ENCODE peak calls at places on chromosomes 4 and X, in seven cellular contexts. One of them, this sample, is unnamed.
A peak's percentile ranks its signal among the peaks of the same experiment; 100 is the strongest.

GRCh38 chr4:81405900-81406401 is 65.8 kb downstream of the RASGEF1B start:
- DNase-seq in stromal cell of bone marrow: peak; percentile 78
- DNase-seq in GM18507: peak; percentile 26
- DNase-seq in AG20443: peak; percentile 78
- DNase-seq in ELF-1: peak; percentile 5
- DNase-seq in caudate nucleus: no peak
- DNase-seq in anterior cingulate cortex: no peak
- DNase-seq in this sample: peak; percentile 68

GRCh38 chr4:1451752-1452122 is 45.5 kb upstream of the NKX1-1 start:
- DNase-seq in stromal cell of bone marrow: no peak
- DNase-seq in GM18507: no peak
- DNase-seq in AG20443: peak; percentile 7
- DNase-seq in ELF-1: no peak
- DNase-seq in caudate nucleus: no peak
- DNase-seq in anterior cingulate cortex: no peak
- DNase-seq in this sample: no peak

GRCh38 chr4:23888421-23889319 is 1.2 kb downstream of the PPARGC1A start:
- DNase-seq in stromal cell of bone marrow: peak; percentile 24
- DNase-seq in GM18507: no peak
- DNase-seq in AG20443: peak; percentile 67
- DNase-seq in ELF-1: no peak
- DNase-seq in caudate nucleus: peak; percentile 26
- DNase-seq in anterior cingulate cortex: peak; percentile 33
- DNase-seq in this sample: peak; percentile 9

GRCh38 chrX:137547291-137547690 is 18.6 kb upstream of the ZIC3 start:
- DNase-seq in stromal cell of bone marrow: no peak
- DNase-seq in GM18507: no peak
- DNase-seq in AG20443: no peak
- DNase-seq in ELF-1: peak; percentile 81
- DNase-seq in caudate nucleus: no peak
- DNase-seq in anterior cingulate cortex: no peak
- DNase-seq in this sample: no peak

GRCh38 chrX:31287861-31288260 is 216.0 kb upstream of the FTHL17 start:
- DNase-seq in stromal cell of bone marrow: no peak
- DNase-seq in GM18507: no peak
- DNase-seq in AG20443: no peak
- DNase-seq in ELF-1: no peak
- DNase-seq in caudate nucleus: no peak
- DNase-seq in anterior cingulate cortex: no peak
- DNase-seq in this sample: no peak

GRCh38 chr4:31171362-31171761 is 451.2 kb downstream of the PCDH7 start:
- DNase-seq in stromal cell of bone marrow: no peak
- DNase-seq in GM18507: no peak
- DNase-seq in AG20443: no peak
- DNase-seq in ELF-1: no peak
- DNase-seq in caudate nucleus: no peak
- DNase-seq in anterior cingulate cortex: no peak
- DNase-seq in this sample: no peak

GRCh38 chr4:35125995-35126712 is 1118.2 kb downstream of the ARAP2 start:
- DNase-seq in stromal cell of bone marrow: no peak
- DNase-seq in GM18507: no peak
- DNase-seq in AG20443: no peak
- DNase-seq in ELF-1: no peak
- DNase-seq in caudate nucleus: no peak
- DNase-seq in anterior cingulate cortex: no peak
- DNase-seq in this sample: no peak

GRCh38 chr4:7906171-7906581 is 33.5 kb downstream of the AFAP1 start:
- DNase-seq in stromal cell of bone marrow: no peak
- DNase-seq in GM18507: no peak
- DNase-seq in AG20443: no peak
- DNase-seq in ELF-1: no peak
- DNase-seq in caudate nucleus: no peak
- DNase-seq in anterior cingulate cortex: no peak
- DNase-seq in this sample: no peak